ENCODE peak calls at places on chromosomes 12 and 14, in five cellular contexts. T, O, S, R and A are unnamed samples.

GRCh38 chr12:118633071-118633470 is 256.7 kb downstream of the SUDS3 start:
- DNase-seq in T (no peak), O (no peak), S (no peak), R (no peak), A (peak)

GRCh38 chr12:102470964-102471363 is 9.4 kb downstream of the IGF1 start:
- DNase-seq in T (no peak), O (no peak), S (no peak), R (no peak), A (no peak)

GRCh38 chr14:104601786-104602185 is 2.8 kb downstream of the TMEM179 start:
- DNase-seq in T (no peak), O (no peak), S (no peak), R (no peak), A (no peak)

GRCh38 chr12:124774462-124775167 is 89.0 kb downstream of the SCARB1 start:
- DNase-seq in T (no peak), O (no peak), S (peak), R (no peak), A (no peak)

GRCh38 chr12:95859344-95859816 is 628 bp downstream of the SNRPF start:
- DNase-seq in T (no peak), O (no peak), S (peak), R (no peak), A (peak)

GRCh38 chr12:38905480-38906351 is at the start of gene CPNE8:
- DNase-seq in T (peak), O (peak), S (peak), R (peak), A (peak)

GRCh38 chr12:40988831-40989230 is 199.3 kb upstream of the PDZRN4 start:
- DNase-seq in T (no peak), O (no peak), S (no peak), R (no peak), A (no peak)

GRCh38 chr14:90675399-90675798 is 140.8 kb downstream of the TTC7B start:
- DNase-seq in T (peak), O (no peak), S (no peak), R (no peak), A (no peak)

DNA sequence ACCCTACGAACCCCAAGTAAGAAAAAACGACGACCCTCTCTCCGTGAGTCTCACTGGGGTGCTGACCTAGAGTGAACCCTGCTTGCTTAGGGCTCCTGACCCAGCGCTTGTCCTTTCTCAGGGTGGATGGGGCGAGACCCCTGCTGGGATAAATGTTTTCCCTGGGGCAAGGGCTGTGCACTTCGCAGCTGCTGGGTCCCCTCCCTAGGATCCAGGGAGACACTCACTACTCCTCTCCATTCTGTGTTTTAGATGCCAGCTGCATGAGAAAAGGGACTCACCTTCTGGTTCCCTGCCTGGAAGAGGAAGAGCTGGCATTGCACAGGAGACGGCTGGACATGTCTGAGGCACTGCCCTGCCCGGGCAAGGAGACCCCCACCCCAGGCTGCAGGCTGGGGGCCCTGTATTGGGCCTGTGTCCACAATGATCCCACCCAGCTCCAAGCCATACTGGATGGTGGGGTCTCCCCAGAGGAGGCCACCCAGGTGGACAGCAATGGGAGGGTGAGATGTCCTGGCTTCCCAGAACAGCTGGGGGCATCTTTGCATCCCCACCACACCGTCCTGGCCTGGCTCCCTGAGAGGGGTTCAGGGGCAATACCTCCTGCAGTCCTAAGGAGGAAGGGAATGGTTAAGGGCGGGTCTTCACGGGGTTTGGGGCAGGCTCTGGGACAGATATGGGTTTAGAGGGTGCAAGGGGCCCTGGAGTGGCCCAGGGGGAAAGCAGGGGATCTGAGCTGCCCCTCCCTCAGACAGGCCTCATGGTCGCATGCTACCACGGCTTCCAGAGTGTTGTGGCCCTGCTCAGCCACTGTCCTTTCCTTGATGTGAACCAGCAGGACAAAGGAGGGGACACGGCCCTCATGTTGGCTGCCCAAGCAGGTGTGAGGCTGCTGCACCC is 663 bp downstream of the ANKRD33 start:
- DNase-seq in T (no peak), O (peak), S (no peak), R (no peak), A (no peak)
- H3K4me3 ChIP-seq in T (no peak), O (no peak), S (no peak), R (no peak), A (peak)

GRCh38 chr14:67411820-67412421 is at the start of gene PLEK2:
- DNase-seq in T (no peak), O (peak), S (no peak), R (peak), A (no peak)
- H3K4me3 ChIP-seq in T (peak), O (peak), S (peak), R (peak), A (no peak)

GRCh38 chr12:75954076-75954475 is 77.5 kb downstream of the PHLDA1 start:
- DNase-seq in T (no peak), O (no peak), S (peak), R (no peak), A (no peak)
- H3K4me3 ChIP-seq in T (no peak), O (no peak), S (no peak), R (no peak), A (no peak)

DNA sequence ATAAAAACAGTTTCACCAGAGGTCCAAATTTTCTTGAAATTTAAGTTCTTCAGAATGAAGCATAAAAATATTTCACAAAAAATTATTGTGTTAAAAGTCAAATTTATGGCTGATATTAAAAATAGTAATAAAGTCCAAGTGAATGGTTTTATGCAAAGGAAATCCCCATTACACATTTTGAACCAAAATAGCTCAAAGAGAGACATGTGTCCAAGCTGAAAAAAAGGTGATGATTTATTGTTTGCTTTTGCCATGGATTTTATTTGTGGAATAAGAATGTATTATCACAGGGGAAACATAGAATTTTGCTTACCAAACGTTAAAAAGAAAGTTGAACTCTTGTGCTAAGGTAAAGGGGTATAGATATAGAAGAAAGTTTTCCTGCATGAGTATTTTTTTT is 4.6 kb downstream of the FOXG1 start:
- DNase-seq in T (no peak), O (no peak), S (no peak), R (no peak), A (no peak)
- H3K4me3 ChIP-seq in T (no peak), O (no peak), S (no peak), R (no peak), A (no peak)

DNA sequence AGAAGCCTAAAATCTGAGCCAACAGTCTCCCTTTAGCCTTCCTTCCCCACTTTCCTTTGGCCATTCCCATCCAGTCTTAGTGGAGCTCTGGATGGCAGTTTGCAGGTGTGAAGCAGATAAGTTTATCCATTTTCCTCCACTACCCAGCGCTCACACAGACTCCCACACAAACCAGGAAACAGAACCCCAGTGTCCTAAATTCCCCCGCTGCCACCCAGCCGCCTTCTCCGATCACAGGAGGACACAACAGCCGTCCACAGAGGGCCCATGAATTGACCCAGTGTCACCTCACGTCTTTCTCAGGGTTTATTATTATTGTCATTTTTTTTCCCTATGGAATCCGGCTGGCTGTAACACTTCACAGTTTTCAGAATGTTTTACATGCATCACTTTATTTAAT is 16.4 kb downstream of the CD9 start:
- DNase-seq in T (no peak), O (no peak), S (no peak), R (no peak), A (no peak)
- H3K4me3 ChIP-seq in T (no peak), O (no peak), S (no peak), R (no peak), A (no peak)